ENCODE peak calls at places on chromosomes 2 and 18, in ten cellular contexts. One of them, this sample, is unnamed.

GRCh38 chr2:69186614-69187013 is 173.6 kb downstream of the ANTXR1 start:
- DNase-seq in NCI-H345: no peak
- DNase-seq in activated T-cell treated with anti-CD3 and anti-CD28 coated beads, Interleukin-2, amount 50 U/mL, for 4 hours: no peak
- DNase-seq in NCI-H1092: no peak
- DNase-seq in glutamatergic neuron: no peak
- DNase-seq in HL-60: no peak
- DNase-seq in NCI-H146: no peak
- DNase-seq in KG1: no peak
- DNase-seq in activated CD8-positive, alpha-beta T cell treated with anti-CD3 and anti-CD28 coated beads for 36 hours: no peak
- DNase-seq in HEK293T: no peak
- DNase-seq in this sample: no peak

GRCh38 chr2:154452906-154453493 is 245.5 kb upstream of the KCNJ3 start:
- DNase-seq in KG1: peak; percentile 29
- DNase-seq in NCI-H146: peak; percentile 13
- DNase-seq in activated CD8-positive, alpha-beta T cell treated with anti-CD3 and anti-CD28 coated beads for 36 hours: no peak
- DNase-seq in NCI-H345: no peak
- DNase-seq in glutamatergic neuron: no peak
- DNase-seq in activated T-cell treated with anti-CD3 and anti-CD28 coated beads, Interleukin-2, amount 50 U/mL, for 4 hours: no peak
- DNase-seq in NCI-H1092: no peak
- DNase-seq in HL-60: no peak
- DNase-seq in HEK293T: peak; percentile 8
- DNase-seq in this sample: no peak

GRCh38 chr2:140696449-140696848 is 1434.4 kb downstream of the LRP1B start:
- DNase-seq in HL-60: no peak
- DNase-seq in NCI-H146: peak; percentile 24
- DNase-seq in NCI-H1092: no peak
- DNase-seq in KG1: no peak
- DNase-seq in glutamatergic neuron: no peak
- DNase-seq in activated CD8-positive, alpha-beta T cell treated with anti-CD3 and anti-CD28 coated beads for 36 hours: no peak
- DNase-seq in HEK293T: no peak
- DNase-seq in activated T-cell treated with anti-CD3 and anti-CD28 coated beads, Interleukin-2, amount 50 U/mL, for 4 hours: no peak
- DNase-seq in NCI-H345: no peak
- DNase-seq in this sample: peak; percentile 10

GRCh38 chr2:206481056-206481455 is 37.7 kb downstream of the ADAM23 start:
- DNase-seq in NCI-H146: no peak
- DNase-seq in HEK293T: no peak
- DNase-seq in KG1: no peak
- DNase-seq in glutamatergic neuron: no peak
- DNase-seq in activated CD8-positive, alpha-beta T cell treated with anti-CD3 and anti-CD28 coated beads for 36 hours: no peak
- DNase-seq in HL-60: no peak
- DNase-seq in activated T-cell treated with anti-CD3 and anti-CD28 coated beads, Interleukin-2, amount 50 U/mL, for 4 hours: no peak
- DNase-seq in NCI-H1092: no peak
- DNase-seq in NCI-H345: no peak
- DNase-seq in this sample: peak; percentile 18

GRCh38 chr18:79923896-79924585 is 27.4 kb downstream of the SLC66A2 start:
- DNase-seq in NCI-H146: no peak
- DNase-seq in KG1: no peak
- DNase-seq in HEK293T: no peak
- DNase-seq in HL-60: no peak
- DNase-seq in NCI-H1092: no peak
- DNase-seq in NCI-H345: no peak
- DNase-seq in glutamatergic neuron: no peak
- DNase-seq in activated T-cell treated with anti-CD3 and anti-CD28 coated beads, Interleukin-2, amount 50 U/mL, for 4 hours: no peak
- DNase-seq in activated CD8-positive, alpha-beta T cell treated with anti-CD3 and anti-CD28 coated beads for 36 hours: no peak
- DNase-seq in this sample: peak; percentile 15

GRCh38 chr2:27984153-27984552 is 93.6 kb downstream of the BABAM2 start:
- DNase-seq in NCI-H345: no peak
- DNase-seq in activated T-cell treated with anti-CD3 and anti-CD28 coated beads, Interleukin-2, amount 50 U/mL, for 4 hours: no peak
- DNase-seq in activated CD8-positive, alpha-beta T cell treated with anti-CD3 and anti-CD28 coated beads for 36 hours: no peak
- DNase-seq in NCI-H1092: no peak
- DNase-seq in KG1: no peak
- DNase-seq in glutamatergic neuron: no peak
- DNase-seq in HEK293T: no peak
- DNase-seq in HL-60: no peak
- DNase-seq in NCI-H146: no peak
- DNase-seq in this sample: no peak

GRCh38 chr18:74679006-74679678 is 81.5 kb downstream of the ZNF407 start:
- DNase-seq in activated CD8-positive, alpha-beta T cell treated with anti-CD3 and anti-CD28 coated beads for 36 hours: no peak
- DNase-seq in NCI-H1092: no peak
- DNase-seq in KG1: no peak
- DNase-seq in HL-60: no peak
- DNase-seq in NCI-H146: no peak
- DNase-seq in HEK293T: no peak
- DNase-seq in glutamatergic neuron: no peak
- DNase-seq in activated T-cell treated with anti-CD3 and anti-CD28 coated beads, Interleukin-2, amount 50 U/mL, for 4 hours: no peak
- DNase-seq in NCI-H345: no peak
- DNase-seq in this sample: no peak

GRCh38 chr2:25311866-25312575 is 29.7 kb downstream of the DNMT3A start:
- DNase-seq in NCI-H345: no peak
- DNase-seq in NCI-H146: peak; percentile 55
- DNase-seq in activated T-cell treated with anti-CD3 and anti-CD28 coated beads, Interleukin-2, amount 50 U/mL, for 4 hours: no peak
- DNase-seq in KG1: no peak
- DNase-seq in HEK293T: no peak
- DNase-seq in HL-60: no peak
- DNase-seq in glutamatergic neuron: no peak
- DNase-seq in activated CD8-positive, alpha-beta T cell treated with anti-CD3 and anti-CD28 coated beads for 36 hours: no peak
- DNase-seq in NCI-H1092: no peak
- DNase-seq in this sample: peak; percentile 70

GRCh38 chr2:20065885-20066602 is 14.6 kb upstream of the LAPTM4A start:
- DNase-seq in NCI-H146: peak; percentile 25
- DNase-seq in HEK293T: no peak
- DNase-seq in activated CD8-positive, alpha-beta T cell treated with anti-CD3 and anti-CD28 coated beads for 36 hours: peak; percentile 39
- DNase-seq in NCI-H1092: peak; percentile 87
- DNase-seq in glutamatergic neuron: no peak
- DNase-seq in NCI-H345: peak; percentile 99
- DNase-seq in activated T-cell treated with anti-CD3 and anti-CD28 coated beads, Interleukin-2, amount 50 U/mL, for 4 hours: no peak
- DNase-seq in KG1: no peak
- DNase-seq in HL-60: no peak
- DNase-seq in this sample: no peak

GRCh38 chr2:123720760-123721159 is 304.3 kb upstream of the CNTNAP5 start:
- DNase-seq in HEK293T: no peak
- DNase-seq in NCI-H1092: no peak
- DNase-seq in NCI-H345: peak; percentile 79
- DNase-seq in activated T-cell treated with anti-CD3 and anti-CD28 coated beads, Interleukin-2, amount 50 U/mL, for 4 hours: no peak
- DNase-seq in NCI-H146: peak; percentile 61
- DNase-seq in activated CD8-positive, alpha-beta T cell treated with anti-CD3 and anti-CD28 coated beads for 36 hours: no peak
- DNase-seq in HL-60: no peak
- DNase-seq in glutamatergic neuron: no peak
- DNase-seq in KG1: no peak
- DNase-seq in this sample: peak; percentile 41

GRCh38 chr2:157874278-157874825 is 1.8 kb downstream of the ACVR1 start:
- DNase-seq in NCI-H1092: no peak
- DNase-seq in NCI-H345: no peak
- DNase-seq in activated CD8-positive, alpha-beta T cell treated with anti-CD3 and anti-CD28 coated beads for 36 hours: no peak
- DNase-seq in activated T-cell treated with anti-CD3 and anti-CD28 coated beads, Interleukin-2, amount 50 U/mL, for 4 hours: no peak
- DNase-seq in NCI-H146: no peak
- DNase-seq in HL-60: no peak
- DNase-seq in KG1: no peak
- DNase-seq in HEK293T: no peak
- DNase-seq in glutamatergic neuron: no peak
- DNase-seq in this sample: no peak

GRCh38 chr2:112593761-112594160 is 9.4 kb downstream of the CHCHD5 start:
- DNase-seq in HL-60: no peak
- DNase-seq in glutamatergic neuron: no peak
- DNase-seq in HEK293T: no peak
- DNase-seq in NCI-H345: no peak
- DNase-seq in NCI-H146: no peak
- DNase-seq in NCI-H1092: no peak
- DNase-seq in activated CD8-positive, alpha-beta T cell treated with anti-CD3 and anti-CD28 coated beads for 36 hours: no peak
- DNase-seq in KG1: no peak
- DNase-seq in activated T-cell treated with anti-CD3 and anti-CD28 coated beads, Interleukin-2, amount 50 U/mL, for 4 hours: no peak
- DNase-seq in this sample: peak; percentile 60

GRCh38 chr2:227497158-227497557 is 25.2 kb downstream of the AGFG1 start:
- DNase-seq in NCI-H146: no peak
- DNase-seq in KG1: no peak
- DNase-seq in NCI-H345: no peak
- DNase-seq in HEK293T: no peak
- DNase-seq in HL-60: no peak
- DNase-seq in activated CD8-positive, alpha-beta T cell treated with anti-CD3 and anti-CD28 coated beads for 36 hours: no peak
- DNase-seq in NCI-H1092: no peak
- DNase-seq in glutamatergic neuron: no peak
- DNase-seq in activated T-cell treated with anti-CD3 and anti-CD28 coated beads, Interleukin-2, amount 50 U/mL, for 4 hours: no peak
- DNase-seq in this sample: no peak

GRCh38 chr18:457120-457519 is 43.4 kb downstream of the COLEC12 start:
- DNase-seq in NCI-H1092: no peak
- DNase-seq in HL-60: no peak
- DNase-seq in activated T-cell treated with anti-CD3 and anti-CD28 coated beads, Interleukin-2, amount 50 U/mL, for 4 hours: no peak
- DNase-seq in KG1: no peak
- DNase-seq in HEK293T: peak; percentile 36
- DNase-seq in NCI-H146: peak; percentile 16
- DNase-seq in glutamatergic neuron: peak; percentile 31
- DNase-seq in NCI-H345: no peak
- DNase-seq in activated CD8-positive, alpha-beta T cell treated with anti-CD3 and anti-CD28 coated beads for 36 hours: no peak
- DNase-seq in this sample: peak; percentile 88

GRCh38 chr2:48715956-48716355 is 39.6 kb downstream of the LHCGR start:
- DNase-seq in KG1: no peak
- DNase-seq in NCI-H1092: no peak
- DNase-seq in NCI-H146: no peak
- DNase-seq in glutamatergic neuron: no peak
- DNase-seq in activated CD8-positive, alpha-beta T cell treated with anti-CD3 and anti-CD28 coated beads for 36 hours: no peak
- DNase-seq in activated T-cell treated with anti-CD3 and anti-CD28 coated beads, Interleukin-2, amount 50 U/mL, for 4 hours: no peak
- DNase-seq in NCI-H345: no peak
- DNase-seq in HEK293T: no peak
- DNase-seq in HL-60: no peak
- DNase-seq in this sample: no peak

GRCh38 chr2:65071499-65072180 is 15.4 kb downstream of the CEP68 start:
- DNase-seq in NCI-H345: no peak
- DNase-seq in NCI-H146: no peak
- DNase-seq in activated T-cell treated with anti-CD3 and anti-CD28 coated beads, Interleukin-2, amount 50 U/mL, for 4 hours: no peak
- DNase-seq in HL-60: no peak
- DNase-seq in HEK293T: peak; percentile 34
- DNase-seq in glutamatergic neuron: peak; percentile 55
- DNase-seq in NCI-H1092: no peak
- DNase-seq in activated CD8-positive, alpha-beta T cell treated with anti-CD3 and anti-CD28 coated beads for 36 hours: no peak
- DNase-seq in KG1: no peak
- DNase-seq in this sample: no peak

GRCh38 chr2:123015186-123015585 is 1009.9 kb upstream of the CNTNAP5 start:
- DNase-seq in HEK293T: no peak
- DNase-seq in activated CD8-positive, alpha-beta T cell treated with anti-CD3 and anti-CD28 coated beads for 36 hours: no peak
- DNase-seq in activated T-cell treated with anti-CD3 and anti-CD28 coated beads, Interleukin-2, amount 50 U/mL, for 4 hours: no peak
- DNase-seq in KG1: no peak
- DNase-seq in NCI-H345: no peak
- DNase-seq in glutamatergic neuron: no peak
- DNase-seq in HL-60: no peak
- DNase-seq in NCI-H1092: no peak
- DNase-seq in NCI-H146: peak; percentile 12
- DNase-seq in this sample: no peak

GRCh38 chr2:135741043-135741394 is 636 bp upstream of the UBXN4 start:
- DNase-seq in KG1: no peak
- DNase-seq in glutamatergic neuron: no peak
- DNase-seq in activated CD8-positive, alpha-beta T cell treated with anti-CD3 and anti-CD28 coated beads for 36 hours: no peak
- DNase-seq in HEK293T: no peak
- DNase-seq in activated T-cell treated with anti-CD3 and anti-CD28 coated beads, Interleukin-2, amount 50 U/mL, for 4 hours: no peak
- DNase-seq in NCI-H1092: no peak
- DNase-seq in HL-60: no peak
- DNase-seq in NCI-H345: no peak
- DNase-seq in NCI-H146: no peak
- DNase-seq in this sample: no peak

GRCh38 chr2:199302851-199303250 is 154.9 kb downstream of the SATB2 start:
- DNase-seq in NCI-H1092: no peak
- DNase-seq in activated CD8-positive, alpha-beta T cell treated with anti-CD3 and anti-CD28 coated beads for 36 hours: no peak
- DNase-seq in HEK293T: no peak
- DNase-seq in HL-60: no peak
- DNase-seq in glutamatergic neuron: no peak
- DNase-seq in activated T-cell treated with anti-CD3 and anti-CD28 coated beads, Interleukin-2, amount 50 U/mL, for 4 hours: no peak
- DNase-seq in NCI-H345: no peak
- DNase-seq in NCI-H146: no peak
- DNase-seq in KG1: no peak
- DNase-seq in this sample: no peak

GRCh38 chr2:161414385-161415040 is 1.6 kb upstream of the TBR1 start:
- DNase-seq in NCI-H345: peak; percentile 60
- DNase-seq in NCI-H1092: peak; percentile 45
- DNase-seq in activated CD8-positive, alpha-beta T cell treated with anti-CD3 and anti-CD28 coated beads for 36 hours: no peak
- DNase-seq in NCI-H146: peak; percentile 77
- DNase-seq in KG1: no peak
- DNase-seq in activated T-cell treated with anti-CD3 and anti-CD28 coated beads, Interleukin-2, amount 50 U/mL, for 4 hours: no peak
- DNase-seq in HL-60: no peak
- DNase-seq in glutamatergic neuron: peak; percentile 81
- DNase-seq in HEK293T: peak; percentile 56
- DNase-seq in this sample: peak; percentile 75

GRCh38 chr18:55504808-55505207 is 83.2 kb downstream of the TCF4 start:
- DNase-seq in NCI-H146: no peak
- DNase-seq in HEK293T: no peak
- DNase-seq in NCI-H1092: no peak
- DNase-seq in activated CD8-positive, alpha-beta T cell treated with anti-CD3 and anti-CD28 coated beads for 36 hours: no peak
- DNase-seq in glutamatergic neuron: no peak
- DNase-seq in KG1: no peak
- DNase-seq in NCI-H345: no peak
- DNase-seq in activated T-cell treated with anti-CD3 and anti-CD28 coated beads, Interleukin-2, amount 50 U/mL, for 4 hours: no peak
- DNase-seq in HL-60: no peak
- DNase-seq in this sample: no peak

GRCh38 chr2:193199322-193199721 is 1004.6 kb upstream of the TMEFF2 start:
- DNase-seq in glutamatergic neuron: no peak
- DNase-seq in NCI-H1092: no peak
- DNase-seq in HL-60: no peak
- DNase-seq in NCI-H146: no peak
- DNase-seq in KG1: no peak
- DNase-seq in activated CD8-positive, alpha-beta T cell treated with anti-CD3 and anti-CD28 coated beads for 36 hours: no peak
- DNase-seq in NCI-H345: no peak
- DNase-seq in HEK293T: no peak
- DNase-seq in activated T-cell treated with anti-CD3 and anti-CD28 coated beads, Interleukin-2, amount 50 U/mL, for 4 hours: no peak
- DNase-seq in this sample: no peak

GRCh38 chr2:238513346-238513745 is 86.6 kb downstream of the ASB1 start:
- DNase-seq in NCI-H1092: no peak
- DNase-seq in activated T-cell treated with anti-CD3 and anti-CD28 coated beads, Interleukin-2, amount 50 U/mL, for 4 hours: no peak
- DNase-seq in glutamatergic neuron: peak; percentile 48
- DNase-seq in KG1: peak; percentile 37
- DNase-seq in activated CD8-positive, alpha-beta T cell treated with anti-CD3 and anti-CD28 coated beads for 36 hours: peak; percentile 75
- DNase-seq in HL-60: peak; percentile 20
- DNase-seq in HEK293T: peak; percentile 30
- DNase-seq in NCI-H146: peak; percentile 45
- DNase-seq in NCI-H345: peak; percentile 27
- DNase-seq in this sample: peak; percentile 50

GRCh38 chr2:41182961-41183360 is 731.1 kb upstream of the SLC8A1 start:
- DNase-seq in HL-60: no peak
- DNase-seq in HEK293T: no peak
- DNase-seq in NCI-H1092: no peak
- DNase-seq in glutamatergic neuron: no peak
- DNase-seq in activated CD8-positive, alpha-beta T cell treated with anti-CD3 and anti-CD28 coated beads for 36 hours: no peak
- DNase-seq in activated T-cell treated with anti-CD3 and anti-CD28 coated beads, Interleukin-2, amount 50 U/mL, for 4 hours: no peak
- DNase-seq in NCI-H146: peak; percentile 47
- DNase-seq in NCI-H345: peak; percentile 27
- DNase-seq in KG1: no peak
- DNase-seq in this sample: no peak

GRCh38 chr2:134146620-134147019 is 107.3 kb upstream of the MGAT5 start:
- DNase-seq in HL-60: no peak
- DNase-seq in NCI-H345: no peak
- DNase-seq in activated T-cell treated with anti-CD3 and anti-CD28 coated beads, Interleukin-2, amount 50 U/mL, for 4 hours: no peak
- DNase-seq in HEK293T: no peak
- DNase-seq in NCI-H146: no peak
- DNase-seq in NCI-H1092: no peak
- DNase-seq in glutamatergic neuron: no peak
- DNase-seq in KG1: no peak
- DNase-seq in activated CD8-positive, alpha-beta T cell treated with anti-CD3 and anti-CD28 coated beads for 36 hours: no peak
- DNase-seq in this sample: no peak

GRCh38 chr18:49548266-49548665 is 13.6 kb upstream of the LIPG start:
- DNase-seq in KG1: no peak
- DNase-seq in HL-60: no peak
- DNase-seq in NCI-H1092: no peak
- DNase-seq in activated CD8-positive, alpha-beta T cell treated with anti-CD3 and anti-CD28 coated beads for 36 hours: no peak
- DNase-seq in NCI-H146: no peak
- DNase-seq in activated T-cell treated with anti-CD3 and anti-CD28 coated beads, Interleukin-2, amount 50 U/mL, for 4 hours: no peak
- DNase-seq in HEK293T: no peak
- DNase-seq in NCI-H345: no peak
- DNase-seq in glutamatergic neuron: no peak
- DNase-seq in this sample: no peak

This sample was measured in WERI-Rb-1.